ENCODE peak calls at places on chromosomes 4 and X, in nine cellular contexts. M, U, H, X, F, S, K, W and Q are unnamed samples.

GRCh38 chrX:109997786-109998452 is 5.0 kb upstream of the TMEM164 start:
- DNase-seq in M (no peak), U (no peak), H (no peak), X (no peak), F (no peak), S (no peak), K (no peak), W (no peak), Q (no peak)

GRCh38 chr4:2811830-2812599 is 19.1 kb downstream of the SH3BP2 start:
- DNase-seq in M (peak; percentile 71), U (peak; percentile 61), H (peak; percentile 84), X (no peak), F (no peak), S (peak; percentile 53), K (peak; percentile 96), W (no peak), Q (peak; percentile 48)

GRCh38 chr4:92189146-92189545 is 114.6 kb upstream of the GRID2 start:
- DNase-seq in M (no peak), U (no peak), H (no peak), X (no peak), F (no peak), S (no peak), K (no peak), W (no peak), Q (no peak)

GRCh38 chr4:105022811-105023667 is 123.6 kb upstream of the TET2 start:
- DNase-seq in M (no peak), U (no peak), H (no peak), X (no peak), F (no peak), S (peak; percentile 29), K (peak; percentile 59), W (no peak), Q (no peak)

GRCh38 chr4:80185787-80186548 is 11.3 kb upstream of the PRDM8 start:
- DNase-seq in M (no peak), U (no peak), H (no peak), X (no peak), F (no peak), S (no peak), K (no peak), W (no peak), Q (no peak)

GRCh38 chr4:77701111-77701510 is 95.5 kb downstream of the CXCL13 start:
- DNase-seq in M (no peak), U (no peak), H (no peak), X (no peak), F (no peak), S (no peak), K (no peak), W (no peak), Q (no peak)

GRCh38 chr4:123260429-123261052 is 136.1 kb upstream of the SPRY1 start:
- DNase-seq in M (no peak), U (no peak), H (no peak), X (no peak), F (no peak), S (no peak), K (no peak), W (no peak), Q (no peak)

GRCh38 chr4:76990288-76991080 is 40.9 kb downstream of the SEPTIN11 start:
- DNase-seq in M (no peak), U (no peak), H (peak; percentile 49), X (no peak), F (no peak), S (no peak), K (peak; percentile 61), W (peak; percentile 88), Q (no peak)

GRCh38 chr4:1244978-1245471 is 3.9 kb downstream of the CTBP1 start:
- DNase-seq in M (no peak), U (no peak), H (no peak), X (no peak), F (no peak), S (no peak), K (no peak), W (no peak), Q (no peak)

GRCh38 chr4:81214518-81215218 is 354 bp downstream of the PRKG2 start:
- DNase-seq in M (peak; percentile 18), U (no peak), H (no peak), X (no peak), F (no peak), S (no peak), K (no peak), W (no peak), Q (no peak)

GRCh38 chr4:150130953-150131352 is 52.7 kb downstream of the DCLK2 start:
- DNase-seq in M (no peak), U (no peak), H (no peak), X (no peak), F (no peak), S (no peak), K (peak; percentile 11), W (peak; percentile 72), Q (no peak)

GRCh38 chr4:27009539-27009938 is 148.9 kb downstream of the STIM2 start:
- DNase-seq in M (no peak), U (no peak), H (no peak), X (no peak), F (no peak), S (no peak), K (no peak), W (peak; percentile 10), Q (no peak)

GRCh38 chrX:103329991-103330390 is at the start of gene TCEAL7:
- DNase-seq in M (no peak), U (no peak), H (no peak), X (no peak), F (peak; percentile 57), S (no peak), K (no peak), W (no peak), Q (no peak)

GRCh38 chr4:98046665-98047064 is 96.6 kb downstream of the STPG2 start:
- DNase-seq in M (no peak), U (no peak), H (no peak), X (no peak), F (no peak), S (no peak), K (no peak), W (no peak), Q (no peak)

GRCh38 chr4:184815046-184815877 is 10.5 kb downstream of the ACSL1 start:
- DNase-seq in M (no peak), U (peak; percentile 77), H (peak; percentile 73), X (no peak), F (peak; percentile 81), S (peak; percentile 87), K (peak; percentile 65), W (no peak), Q (peak; percentile 81)

GRCh38 chrX:101252634-101253033 is 33.0 kb downstream of the DRP2 start:
- DNase-seq in M (no peak), U (no peak), H (no peak), X (no peak), F (no peak), S (no peak), K (no peak), W (no peak), Q (no peak)

GRCh38 chrX:139192386-139192961 is 338.1 kb upstream of the F9 start:
- DNase-seq in M (no peak), U (no peak), H (no peak), X (no peak), F (no peak), S (no peak), K (no peak), W (no peak), Q (no peak)